ENCODE peak calls at places on chromosome 20, in four cellular contexts. B is C1 segment of cervical spinal cord, K is NCI-H748 treated with DMSO at 0.1 percent for 48 hours, E is HEK293T. F is an unnamed sample.

GRCh38 chr20:1326031-1326930 is 2.7 kb downstream of the SDCBP2 start:
- DNase-seq in B (no peak), K (no peak), E (no peak), F (no peak)

GRCh38 chr20:64076061-64076997 is 3.0 kb downstream of the RGS19 start:
- DNase-seq in B (no peak), K (no peak), E (no peak), F (no peak)

GRCh38 chr20:805713-806112 is 27.8 kb upstream of the FAM110A start:
- DNase-seq in B (no peak), K (no peak), E (no peak), F (no peak)

GRCh38 chr20:7859371-7859802 is 80.9 kb downstream of the HAO1 start:
- DNase-seq in B (no peak), K (peak), E (peak), F (no peak)

GRCh38 chr20:45470262-45470931 is 844 bp downstream of the WFDC2 start:
- DNase-seq in B (peak), K (no peak), E (no peak), F (no peak)

GRCh38 chr20:61185181-61185580 is 66.9 kb upstream of the CDH4 start:
- DNase-seq in B (no peak), K (no peak), E (no peak), F (no peak)

GRCh38 chr20:18024606-18025127 is 33.0 kb downstream of the OVOL2 start:
- DNase-seq in B (no peak), K (no peak), E (no peak), F (no peak)

GRCh38 chr20:52454660-52455059 is 263.1 kb upstream of the ZFP64 start:
- DNase-seq in B (no peak), K (no peak), E (no peak), F (no peak)

GRCh38 chr20:56778765-56779195 is 149.7 kb downstream of the TFAP2C start:
- DNase-seq in B (no peak), K (no peak), E (no peak), F (no peak)

GRCh38 chr20:62501801-62502495 is 26.2 kb upstream of the GATA5 start:
- DNase-seq in B (no peak), K (no peak), E (no peak), F (no peak)

GRCh38 chr20:62336775-62337557 is 30.1 kb downstream of the LAMA5 start:
- DNase-seq in B (no peak), K (no peak), E (no peak), F (no peak)

GRCh38 chr20:62897666-62898065 is 28.6 kb downstream of the DIDO1 start:
- DNase-seq in B (no peak), K (no peak), E (no peak), F (no peak)

GRCh38 chr20:37531856-37532255 is 4.2 kb upstream of the BLCAP start:
- DNase-seq in B (no peak), K (no peak), E (no peak), F (no peak)

GRCh38 chr20:20814685-20815084 is 102.2 kb upstream of the RALGAPA2 start:
- DNase-seq in B (no peak), K (no peak), E (no peak), F (no peak)

GRCh38 chr20:33518071-33518470 is 28.2 kb downstream of the CBFA2T2 start:
- DNase-seq in B (no peak), K (no peak), E (no peak), F (no peak)

GRCh38 chr20:41307021-41307420 is 10.5 kb downstream of the ZHX3 start:
- DNase-seq in B (no peak), K (no peak), E (no peak), F (no peak)

GRCh38 chr20:24783631-24784492 is 165.2 kb upstream of the CST7 start:
- DNase-seq in B (no peak), K (no peak), E (no peak), F (peak)

GRCh38 chr20:36544134-36545018 is 3.1 kb downstream of the MYL9 start:
- DNase-seq in B (no peak), K (no peak), E (no peak), F (no peak)

GRCh38 chr20:47304287-47304686 is 52.2 kb downstream of the ZMYND8 start:
- DNase-seq in B (no peak), K (no peak), E (no peak), F (peak)

GRCh38 chr20:64077876-64078551 is 1.3 kb downstream of the RGS19 start:
- DNase-seq in B (no peak), K (no peak), E (no peak), F (no peak)

GRCh38 chr20:18187020-18187419 is 49.4 kb downstream of the KAT14 start:
- DNase-seq in B (no peak), K (no peak), E (no peak), F (no peak)

GRCh38 chr20:10714236-10714975 is 40.6 kb upstream of the JAG1 start:
- DNase-seq in B (no peak), K (no peak), E (no peak), F (no peak)

GRCh38 chr20:9409981-9410380 is 104.4 kb upstream of the LAMP5 start:
- DNase-seq in B (no peak), K (no peak), E (no peak), F (no peak)

GRCh38 chr20:40743172-40743775 is 54.2 kb upstream of the MAFB start:
- DNase-seq in B (no peak), K (no peak), E (no peak), F (no peak)

GRCh38 chr20:46202758-46203509 is 84.8 kb downstream of the CD40 start:
- DNase-seq in B (no peak), K (no peak), E (no peak), F (no peak)

GRCh38 chr20:34999021-34999451 is 43.4 kb downstream of the MYH7B start:
- DNase-seq in B (no peak), K (no peak), E (no peak), F (no peak)

GRCh38 chr20:46901638-46902037 is 7.0 kb downstream of the EYA2 start:
- DNase-seq in B (no peak), K (no peak), E (no peak), F (no peak)

GRCh38 chr20:25223179-25223661 is 24.7 kb upstream of the PYGB start:
- DNase-seq in B (no peak), K (no peak), E (peak), F (peak)

GRCh38 chr20:63380346-63380870 is 19.3 kb upstream of the CHRNA4 start:
- DNase-seq in B (no peak), K (no peak), E (no peak), F (no peak)

F was measured in HuH-7.5.